ENCODE peak calls at places on chromosomes 5 and 9, in five cellular contexts. One of them, this sample, is unnamed.

GRCh38 chr9:107853461-107853860 is 363.9 kb upstream of the KLF4 start:
- DNase-seq in AG09309: no peak
- DNase-seq in psoas muscle: no peak
- DNase-seq in mesendoderm: no peak
- DNase-seq in brain microvascular endothelial cell: no peak
- DNase-seq in this sample: no peak

GRCh38 chr5:122078116-122078865 is at the start of gene LOX:
- DNase-seq in AG09309: peak
- DNase-seq in psoas muscle: peak
- DNase-seq in mesendoderm: peak
- DNase-seq in brain microvascular endothelial cell: peak
- DNase-seq in this sample: peak

GRCh38 chr9:36603006-36603405 is 30.3 kb downstream of the MELK start:
- DNase-seq in AG09309: no peak
- DNase-seq in psoas muscle: no peak
- DNase-seq in mesendoderm: no peak
- DNase-seq in brain microvascular endothelial cell: peak
- DNase-seq in this sample: no peak

GRCh38 chr5:77971965-77972544 is 195.9 kb upstream of the TBCA start:
- DNase-seq in AG09309: no peak
- DNase-seq in psoas muscle: no peak
- DNase-seq in mesendoderm: peak
- DNase-seq in brain microvascular endothelial cell: no peak
- DNase-seq in this sample: no peak

GRCh38 chr9:76351006-76351405 is 43.2 kb downstream of the RFK start:
- DNase-seq in AG09309: no peak
- DNase-seq in psoas muscle: no peak
- DNase-seq in mesendoderm: no peak
- DNase-seq in brain microvascular endothelial cell: no peak
- DNase-seq in this sample: no peak

GRCh38 chr9:36479086-36479485 is 79.0 kb upstream of the RNF38 start:
- DNase-seq in AG09309: no peak
- DNase-seq in psoas muscle: no peak
- DNase-seq in mesendoderm: no peak
- DNase-seq in brain microvascular endothelial cell: no peak
- DNase-seq in this sample: no peak

GRCh38 chr5:100803391-100803790 is 99.7 kb downstream of the ST8SIA4 start:
- DNase-seq in AG09309: no peak
- DNase-seq in psoas muscle: no peak
- DNase-seq in mesendoderm: no peak
- DNase-seq in brain microvascular endothelial cell: no peak
- DNase-seq in this sample: peak

GRCh38 chr9:116899337-116900006 is 212.4 kb downstream of the TRIM32 start:
- DNase-seq in AG09309: no peak
- DNase-seq in psoas muscle: no peak
- DNase-seq in mesendoderm: peak
- DNase-seq in brain microvascular endothelial cell: no peak
- DNase-seq in this sample: peak

DNA sequence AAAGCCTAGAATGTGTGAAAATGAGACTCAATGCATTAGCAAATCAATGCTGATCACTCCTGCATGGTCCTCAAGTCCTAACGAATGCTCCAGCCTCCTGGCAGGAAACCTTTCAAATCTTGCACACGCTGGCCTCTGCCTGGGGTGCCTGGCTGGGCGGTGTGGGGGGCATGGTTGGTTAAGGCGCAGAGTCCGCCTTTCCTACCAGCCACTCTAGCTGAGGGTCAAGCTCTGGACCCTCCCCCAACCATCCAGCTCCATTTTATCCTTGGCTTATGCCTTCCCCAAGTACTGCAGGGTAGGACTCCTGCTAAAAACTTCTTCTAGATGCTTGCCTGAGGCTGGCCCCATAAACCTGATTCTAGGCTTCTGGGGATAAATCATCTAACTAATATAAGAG is 850 bp upstream of the MVB12B start:
- DNase-seq in AG09309: no peak
- DNase-seq in psoas muscle: no peak
- DNase-seq in mesendoderm: peak
- DNase-seq in brain microvascular endothelial cell: no peak
- DNase-seq in this sample: peak
- H3K4me3 ChIP-seq in AG09309: no peak
- H3K4me3 ChIP-seq in psoas muscle: peak
- H3K4me3 ChIP-seq in mesendoderm: no peak
- H3K4me3 ChIP-seq in brain microvascular endothelial cell: peak
- H3K4me3 ChIP-seq in this sample: peak

DNA sequence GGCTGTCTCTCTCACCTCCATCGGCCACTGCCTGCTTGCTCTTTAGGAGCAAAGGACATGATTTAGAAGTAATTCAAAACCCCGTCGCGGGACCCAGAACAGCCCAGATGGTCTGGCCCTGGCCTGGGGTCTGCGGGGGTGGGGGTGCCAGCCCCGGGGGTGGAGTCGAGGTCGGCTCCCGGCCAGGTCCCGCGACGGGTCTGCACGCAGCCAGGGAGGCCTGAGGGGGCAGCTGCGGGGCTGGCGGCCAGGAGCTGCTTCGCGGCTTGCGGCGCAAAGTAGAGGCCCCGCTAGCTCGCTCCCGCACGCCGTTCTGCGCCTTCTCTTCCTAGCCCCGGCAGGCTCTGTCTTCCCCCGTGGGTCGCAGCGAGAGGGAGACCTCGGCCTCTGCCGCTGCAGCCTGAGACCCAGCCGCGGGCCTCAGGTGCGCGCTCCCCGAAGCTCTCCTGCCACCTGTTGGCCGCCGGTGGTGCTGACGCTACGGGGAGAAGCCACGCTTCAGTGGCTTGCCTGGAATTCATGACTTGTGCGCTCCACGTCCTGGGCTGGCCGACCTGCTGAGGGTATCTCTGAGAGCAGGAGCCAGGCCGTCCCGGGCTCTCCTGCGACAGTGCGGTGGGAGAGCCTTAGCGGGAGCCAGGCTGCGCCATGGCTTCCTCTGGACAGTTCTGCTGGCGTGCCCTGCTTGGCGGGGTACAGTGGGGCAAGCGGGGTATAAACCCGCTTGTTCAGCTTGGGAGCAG is 157.2 kb upstream of the PITX1 start:
- DNase-seq in AG09309: no peak
- DNase-seq in psoas muscle: peak
- DNase-seq in mesendoderm: peak
- DNase-seq in brain microvascular endothelial cell: peak
- DNase-seq in this sample: no peak
- H3K4me3 ChIP-seq in AG09309: peak
- H3K4me3 ChIP-seq in psoas muscle: peak
- H3K4me3 ChIP-seq in mesendoderm: no peak
- H3K4me3 ChIP-seq in brain microvascular endothelial cell: peak
- H3K4me3 ChIP-seq in this sample: no peak

DNA sequence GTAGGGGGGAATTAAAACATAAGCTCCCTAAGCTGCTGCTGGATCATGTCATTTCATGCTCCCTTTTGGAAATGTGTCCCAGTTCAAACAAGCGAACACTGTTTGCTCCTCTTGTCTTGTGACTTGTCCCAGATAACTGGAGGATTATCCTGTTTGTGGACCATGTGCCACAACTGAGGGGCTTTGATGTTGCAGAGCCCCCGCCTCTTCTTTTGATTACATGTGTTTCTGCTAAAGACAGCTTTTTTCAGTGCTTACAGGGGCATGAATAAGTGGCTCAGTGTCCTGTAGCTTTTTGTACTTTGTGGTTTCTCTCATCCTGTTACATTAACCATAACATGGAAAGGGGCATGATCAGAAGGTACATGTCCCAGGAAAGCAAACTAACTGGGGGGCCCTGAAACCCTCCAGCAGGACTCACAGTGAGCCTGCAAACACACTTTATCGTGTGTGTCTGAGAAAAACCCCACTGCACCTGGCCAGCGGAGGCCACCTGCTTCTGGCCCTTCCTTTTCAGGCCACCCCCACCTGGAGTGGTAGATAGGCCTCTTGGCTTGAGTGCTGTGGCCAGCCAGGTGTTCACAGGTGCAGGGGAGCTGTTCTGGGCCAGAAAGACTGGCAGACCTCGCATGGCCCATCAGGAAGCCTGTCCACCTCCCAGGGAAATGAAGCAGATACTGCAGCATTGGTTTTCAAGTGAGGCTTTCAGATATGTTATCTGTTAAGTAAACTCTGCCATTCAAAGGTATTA is 285.6 kb downstream of the FANCC start:
- DNase-seq in AG09309: no peak
- DNase-seq in psoas muscle: no peak
- DNase-seq in mesendoderm: no peak
- DNase-seq in brain microvascular endothelial cell: no peak
- DNase-seq in this sample: peak
- H3K4me3 ChIP-seq in AG09309: no peak
- H3K4me3 ChIP-seq in psoas muscle: no peak
- H3K4me3 ChIP-seq in mesendoderm: no peak
- H3K4me3 ChIP-seq in brain microvascular endothelial cell: no peak
- H3K4me3 ChIP-seq in this sample: no peak

GRCh38 chr9:78620303-78620702 is 323.4 kb downstream of the PSAT1 start:
- DNase-seq in AG09309: no peak
- DNase-seq in psoas muscle: no peak
- DNase-seq in mesendoderm: no peak
- DNase-seq in brain microvascular endothelial cell: no peak
- DNase-seq in this sample: no peak
- H3K4me3 ChIP-seq in AG09309: no peak
- H3K4me3 ChIP-seq in psoas muscle: no peak
- H3K4me3 ChIP-seq in mesendoderm: no peak
- H3K4me3 ChIP-seq in brain microvascular endothelial cell: no peak
- H3K4me3 ChIP-seq in this sample: no peak

GRCh38 chr9:5443845-5444244 is 6.1 kb upstream of the PLGRKT start:
- DNase-seq in AG09309: no peak
- DNase-seq in psoas muscle: no peak
- DNase-seq in mesendoderm: no peak
- DNase-seq in brain microvascular endothelial cell: no peak
- DNase-seq in this sample: no peak

GRCh38 chr9:5448461-5448860 is 1.9 kb upstream of the CD274 start:
- DNase-seq in AG09309: no peak
- DNase-seq in psoas muscle: no peak
- DNase-seq in mesendoderm: no peak
- DNase-seq in brain microvascular endothelial cell: no peak
- DNase-seq in this sample: no peak

GRCh38 chr9:5448016-5448415 is 2.3 kb upstream of the CD274 start:
- DNase-seq in AG09309: no peak
- DNase-seq in psoas muscle: no peak
- DNase-seq in mesendoderm: no peak
- DNase-seq in brain microvascular endothelial cell: no peak
- DNase-seq in this sample: no peak

GRCh38 chr9:5447337-5447736 is 3.0 kb upstream of the CD274 start:
- DNase-seq in AG09309: no peak
- DNase-seq in psoas muscle: no peak
- DNase-seq in mesendoderm: no peak
- DNase-seq in brain microvascular endothelial cell: no peak
- DNase-seq in this sample: no peak

DNA sequence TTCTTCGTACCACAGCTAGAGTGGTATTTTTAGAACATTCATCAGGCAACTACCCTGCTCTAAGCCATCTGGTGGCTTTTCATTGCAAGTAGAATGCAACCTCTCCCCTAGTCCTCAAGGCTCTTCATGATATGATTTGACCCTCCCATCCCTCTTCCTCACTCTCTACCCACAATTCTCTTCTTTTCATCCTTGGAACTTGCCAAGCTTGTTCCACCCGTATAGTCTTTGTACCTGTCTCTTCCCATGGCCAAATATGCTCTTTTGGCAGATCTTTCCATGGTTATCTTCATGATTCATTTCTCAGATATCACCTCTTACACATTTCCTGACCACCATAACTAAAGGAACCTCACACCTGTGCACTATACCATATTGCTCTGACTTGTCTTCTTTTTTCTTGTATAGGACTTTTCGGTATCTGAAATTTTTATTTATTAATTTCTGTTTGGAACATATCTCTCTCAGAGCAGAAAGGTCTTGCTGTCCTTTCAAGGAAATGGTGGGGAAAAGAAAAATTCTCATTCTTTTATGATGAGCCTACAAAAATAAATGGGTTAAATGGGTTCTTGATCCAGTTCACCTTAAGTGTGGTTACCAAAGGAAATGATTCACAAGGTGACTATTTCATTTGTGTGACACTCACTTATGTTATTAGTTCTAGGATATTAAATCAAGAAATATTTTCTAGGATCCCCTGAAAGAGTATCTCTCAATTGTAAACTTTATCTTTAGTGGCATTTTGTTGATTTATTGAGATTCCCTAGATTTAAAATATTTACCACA is 3.7 kb upstream of the CD274 start:
- DNase-seq in AG09309: no peak
- DNase-seq in psoas muscle: no peak
- DNase-seq in mesendoderm: no peak
- DNase-seq in brain microvascular endothelial cell: no peak
- DNase-seq in this sample: no peak
- H3K4me3 ChIP-seq in AG09309: no peak
- H3K4me3 ChIP-seq in psoas muscle: no peak
- H3K4me3 ChIP-seq in mesendoderm: no peak
- H3K4me3 ChIP-seq in brain microvascular endothelial cell: no peak
- H3K4me3 ChIP-seq in this sample: no peak

GRCh38 chr5:143405063-143405746 is 1.7 kb upstream of the NR3C1 start:
- DNase-seq in AG09309: no peak
- DNase-seq in psoas muscle: peak
- DNase-seq in mesendoderm: peak
- DNase-seq in brain microvascular endothelial cell: peak
- DNase-seq in this sample: peak

GRCh38 chr5:143406408-143406807 is 2.9 kb upstream of the NR3C1 start:
- DNase-seq in AG09309: no peak
- DNase-seq in psoas muscle: no peak
- DNase-seq in mesendoderm: no peak
- DNase-seq in brain microvascular endothelial cell: no peak
- DNase-seq in this sample: no peak

GRCh38 chr5:143404416-143405062 is 1.1 kb upstream of the NR3C1 start:
- DNase-seq in AG09309: peak
- DNase-seq in psoas muscle: peak
- DNase-seq in mesendoderm: peak
- DNase-seq in brain microvascular endothelial cell: peak
- DNase-seq in this sample: peak

GRCh38 chr5:143403607-143404415 is at the start of gene NR3C1:
- DNase-seq in AG09309: peak
- DNase-seq in psoas muscle: peak
- DNase-seq in mesendoderm: peak
- DNase-seq in brain microvascular endothelial cell: peak
- DNase-seq in this sample: peak

DNA sequence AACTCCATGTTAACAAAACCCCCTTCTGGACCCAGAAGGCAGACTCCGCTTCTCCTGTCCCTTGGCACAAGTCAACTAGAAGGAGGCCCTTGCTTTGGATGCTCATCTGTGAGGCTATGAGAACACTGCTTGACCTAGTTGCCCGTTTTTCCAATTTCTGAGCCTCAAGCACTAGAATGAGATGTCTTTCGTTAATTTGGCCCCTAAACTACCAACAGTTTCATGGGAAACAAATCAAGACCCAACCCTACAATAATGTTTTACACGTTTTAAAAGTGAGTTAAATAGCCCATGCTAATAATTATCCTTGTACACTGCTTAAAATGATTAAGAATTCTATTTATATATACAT is 2.2 kb upstream of the NR3C1 start:
- DNase-seq in AG09309: no peak
- DNase-seq in psoas muscle: no peak
- DNase-seq in mesendoderm: no peak
- DNase-seq in brain microvascular endothelial cell: no peak
- DNase-seq in this sample: no peak
- H3K4me3 ChIP-seq in AG09309: peak
- H3K4me3 ChIP-seq in psoas muscle: peak
- H3K4me3 ChIP-seq in mesendoderm: peak
- H3K4me3 ChIP-seq in brain microvascular endothelial cell: peak
- H3K4me3 ChIP-seq in this sample: peak

GRCh38 chr5:56543431-56544385 is 271.6 kb upstream of the MAP3K1 start:
- DNase-seq in AG09309: no peak
- DNase-seq in psoas muscle: no peak
- DNase-seq in mesendoderm: peak
- DNase-seq in brain microvascular endothelial cell: peak
- DNase-seq in this sample: no peak
- H3K4me3 ChIP-seq in AG09309: no peak
- H3K4me3 ChIP-seq in psoas muscle: no peak
- H3K4me3 ChIP-seq in mesendoderm: no peak
- H3K4me3 ChIP-seq in brain microvascular endothelial cell: no peak
- H3K4me3 ChIP-seq in this sample: no peak

GRCh38 chr9:26949604-26950003 is 2.6 kb upstream of the PLAA start:
- DNase-seq in AG09309: no peak
- DNase-seq in psoas muscle: no peak
- DNase-seq in mesendoderm: peak
- DNase-seq in brain microvascular endothelial cell: no peak
- DNase-seq in this sample: no peak
- H3K4me3 ChIP-seq in AG09309: no peak
- H3K4me3 ChIP-seq in psoas muscle: no peak
- H3K4me3 ChIP-seq in mesendoderm: no peak
- H3K4me3 ChIP-seq in brain microvascular endothelial cell: no peak
- H3K4me3 ChIP-seq in this sample: no peak

This sample was measured in SJCRH30.